ENCODE peak calls at places on chromosomes 4 and X, in four cellular contexts. D is K562, S is HepG2, K is GM12878. C is an unnamed sample.
A peak's percentile ranks its signal among the peaks of the same experiment; 100 is the strongest.

GRCh38 chr4:113222006-113222405 is 172.6 kb downstream of the ANK2 start:
- DNase-seq in K (no peak), S (no peak), D (no peak), C (no peak)

GRCh38 chr4:13546855-13547562 is 2.7 kb upstream of the NKX3-2 start:
- DNase-seq in D (no peak), S (no peak), K (no peak), C (no peak)

GRCh38 chr4:37594095-37594494 is 92.1 kb downstream of the RELL1 start:
- DNase-seq in S (no peak), D (no peak), K (no peak), C (no peak)

GRCh38 chr4:106291678-106292077 is 24.3 kb downstream of the TBCK start:
- DNase-seq in S (no peak), K (no peak), D (no peak), C (no peak)

GRCh38 chr4:138189212-138189611 is 52.9 kb downstream of the SLC7A11 start:
- DNase-seq in K (no peak), D (no peak), S (no peak), C (no peak)

GRCh38 chr4:109671350-109671749 is 31.9 kb downstream of the CASP6 start:
- DNase-seq in D (no peak), S (no peak), K (no peak), C (no peak)

GRCh38 chr4:122765702-122766352 is 33.3 kb downstream of the BBS12 start:
- DNase-seq in K (no peak), D (no peak), S (no peak), C (no peak)

GRCh38 chrX:40922307-40922706 is 162.9 kb upstream of the USP9X start:
- DNase-seq in D (peak; percentile 31), S (peak; percentile 45), K (no peak), C (no peak)

GRCh38 chrX:17740137-17741122 is 3.1 kb downstream of the SCML1 start:
- DNase-seq in D (no peak), K (no peak), S (no peak), C (no peak)

GRCh38 chr4:100286601-100287000 is 96.3 kb upstream of the DDIT4L start:
- DNase-seq in D (no peak), S (no peak), K (no peak), C (no peak)

GRCh38 chrX:11929476-11929875 is 171.4 kb downstream of the MSL3 start:
- DNase-seq in D (no peak), K (no peak), S (no peak), C (no peak)

GRCh38 chr4:182188622-182189021 is 54.6 kb upstream of the TENM3 start:
- DNase-seq in S (no peak), D (no peak), K (no peak), C (no peak)

GRCh38 chrX:31092476-31092875 is 20.6 kb upstream of the FTHL17 start:
- DNase-seq in K (no peak), D (no peak), S (no peak), C (no peak)

GRCh38 chr4:6095023-6095817 is 77.0 kb upstream of the C4orf50 start:
- DNase-seq in D (no peak), S (no peak), K (no peak), C (no peak)

GRCh38 chrX:17494231-17494630 is 119.2 kb downstream of the NHS start:
- DNase-seq in K (no peak), S (no peak), D (no peak), C (no peak)

GRCh38 chr4:25466966-25467697 is 90.1 kb downstream of the ANAPC4 start:
- DNase-seq in S (no peak), K (no peak), D (no peak), C (no peak)

GRCh38 chrX:71636438-71637252 is 18.3 kb upstream of the CXCR3 start:
- DNase-seq in D (no peak), K (no peak), S (no peak), C (no peak)

GRCh38 chr4:169573889-169574288 is 38.5 kb downstream of the NEK1 start:
- DNase-seq in S (no peak), K (no peak), D (no peak), C (no peak)

GRCh38 chr4:87108142-87108546 is 112.3 kb downstream of the KLHL8 start:
- DNase-seq in S (no peak), D (no peak), K (no peak), C (no peak)

GRCh38 chr4:111788046-111788642 is 357.1 kb upstream of the FAM241A start:
- DNase-seq in S (no peak), K (no peak), D (no peak), C (no peak)

GRCh38 chrX:41332005-41332404 is 2.0 kb upstream of the DDX3X start:
- DNase-seq in K (no peak), S (no peak), D (no peak), C (no peak)

GRCh38 chr4:88779431-88779830 is 81.8 kb upstream of the NAP1L5 start:
- DNase-seq in K (no peak), D (no peak), S (no peak), C (no peak)

GRCh38 chrX:64456828-64457227 is 61.6 kb upstream of the MTMR8 start:
- DNase-seq in S (no peak), D (no peak), K (no peak), C (no peak)

GRCh38 chr4:82217986-82218715 is 155.6 kb downstream of the HNRNPD start:
- DNase-seq in S (no peak), D (no peak), K (no peak), C (peak; percentile 17)

GRCh38 chr4:75939890-75940691 is 722 bp downstream of the NAAA start:
- DNase-seq in D (peak; percentile 84), S (peak; percentile 55), K (no peak), C (peak; percentile 67)

GRCh38 chr4:71065991-71066390 is 72.5 kb downstream of the DCK start:
- DNase-seq in D (no peak), K (no peak), S (no peak), C (no peak)

GRCh38 chr4:71066737-71067716 is 73.6 kb downstream of the DCK start:
- DNase-seq in D (no peak), K (no peak), S (peak; percentile 85), C (no peak)

GRCh38 chr4:71064521-71064920 is 71.1 kb downstream of the DCK start:
- DNase-seq in S (no peak), D (no peak), K (no peak), C (no peak)

GRCh38 chr4:71062436-71062835 is 69.0 kb downstream of the DCK start:
- DNase-seq in D (no peak), S (no peak), K (no peak), C (no peak)

GRCh38 chr4:71063711-71064110 is 70.3 kb downstream of the DCK start:
- DNase-seq in D (no peak), K (no peak), S (no peak), C (no peak)
- TF ChIP-seq FOXK2 in D (no peak), K (no peak), S (no peak), C (no peak)

DNA sequence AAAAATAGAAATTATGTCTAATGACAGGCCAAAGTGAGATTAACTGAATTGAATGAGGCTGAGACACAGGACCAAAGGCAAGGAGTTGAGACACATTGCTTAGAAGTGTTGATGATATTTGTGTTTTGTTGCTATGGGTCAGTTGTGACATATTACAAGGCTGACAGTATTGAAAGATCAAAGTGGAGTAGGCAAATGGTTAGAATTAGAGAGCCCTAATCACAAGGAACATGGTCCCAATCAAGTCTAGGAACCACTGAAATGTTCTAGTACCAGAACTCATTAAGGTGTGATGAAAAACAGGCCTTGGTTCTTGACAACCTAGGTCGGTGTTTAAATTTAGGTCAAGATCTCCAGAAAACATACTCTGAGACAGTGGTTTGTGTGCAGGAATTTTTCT is 896.3 kb upstream of the HS3ST1 start:
- DNase-seq in D (no peak), K (no peak), S (no peak), C (no peak)
- TF ChIP-seq FOXK2 in D (no peak), K (no peak), S (no peak), C (no peak)

DNA sequence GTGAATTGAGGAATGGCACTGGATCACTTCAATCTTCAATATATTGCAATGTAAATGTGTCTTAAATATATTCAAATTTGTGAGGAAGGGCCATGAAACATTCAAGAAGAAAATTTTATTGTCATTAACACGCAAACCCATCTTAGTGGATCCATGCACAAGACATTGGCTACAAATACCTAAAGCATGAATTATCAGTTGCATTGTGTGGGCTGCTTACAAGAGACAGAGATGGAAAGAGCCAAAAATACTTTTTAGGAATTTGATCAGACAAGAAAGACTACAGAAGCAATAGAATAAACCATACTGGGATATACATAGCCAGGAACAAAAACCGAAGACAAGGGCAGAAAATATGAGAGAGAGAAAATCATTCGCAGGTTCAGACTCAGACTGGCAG is 616.2 kb upstream of the GRIA3 start:
- DNase-seq in D (no peak), S (no peak), K (no peak), C (no peak)
- TF ChIP-seq FOXK2 in D (no peak), S (no peak), K (no peak), C (no peak)

GRCh38 chrX:123962794-123963373 is 1.4 kb downstream of the STAG2 start:
- DNase-seq in S (peak; percentile 88), K (peak; percentile 68), D (peak; percentile 57), C (peak; percentile 91)

GRCh38 chrX:123960956-123961267 is 594 bp upstream of the STAG2 start:
- DNase-seq in D (no peak), S (no peak), K (no peak), C (peak; percentile 15)

GRCh38 chrX:123961268-123962005 is at the start of gene STAG2:
- DNase-seq in S (peak; percentile 80), D (peak; percentile 62), K (peak; percentile 21), C (peak; percentile 74)

GRCh38 chrX:123964155-123964554 is 2.6 kb downstream of the STAG2 start:
- DNase-seq in K (no peak), S (no peak), D (no peak), C (no peak)

DNA sequence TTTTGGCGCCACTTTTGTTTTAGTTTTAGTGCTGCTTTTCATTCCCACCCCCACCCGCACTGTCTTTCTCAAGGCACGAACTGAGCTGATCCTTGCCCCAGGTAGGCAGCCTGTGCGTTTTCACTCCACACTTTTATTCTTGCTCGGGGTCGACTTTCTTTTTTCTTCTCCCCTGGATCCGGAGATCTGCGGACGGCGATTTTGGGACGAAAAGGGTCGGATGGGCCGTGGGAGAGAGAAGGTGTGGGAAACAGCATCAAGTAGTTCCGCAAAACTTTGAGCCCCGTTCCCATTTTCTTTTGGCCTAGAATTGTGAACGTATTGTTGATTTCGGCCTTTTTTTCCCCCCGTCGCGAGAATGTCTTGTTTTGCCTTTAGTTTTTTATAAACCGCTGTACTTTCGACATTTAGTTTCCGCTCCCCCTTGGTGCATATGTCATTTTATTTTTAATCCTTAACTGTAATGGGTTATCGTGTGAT is 540 bp downstream of the STAG2 start:
- DNase-seq in S (no peak), D (no peak), K (no peak), C (peak; percentile 27)
- TF ChIP-seq FOXK2 in S (no peak), D (no peak), K (no peak), C (no peak)

GRCh38 chr4:185592845-185593488 is 57.7 kb upstream of the PDLIM3 start:
- DNase-seq in K (no peak), D (no peak), S (no peak), C (no peak)
- TF ChIP-seq FOXK2 in K (no peak), D (no peak), S (no peak), C (no peak)

DNA sequence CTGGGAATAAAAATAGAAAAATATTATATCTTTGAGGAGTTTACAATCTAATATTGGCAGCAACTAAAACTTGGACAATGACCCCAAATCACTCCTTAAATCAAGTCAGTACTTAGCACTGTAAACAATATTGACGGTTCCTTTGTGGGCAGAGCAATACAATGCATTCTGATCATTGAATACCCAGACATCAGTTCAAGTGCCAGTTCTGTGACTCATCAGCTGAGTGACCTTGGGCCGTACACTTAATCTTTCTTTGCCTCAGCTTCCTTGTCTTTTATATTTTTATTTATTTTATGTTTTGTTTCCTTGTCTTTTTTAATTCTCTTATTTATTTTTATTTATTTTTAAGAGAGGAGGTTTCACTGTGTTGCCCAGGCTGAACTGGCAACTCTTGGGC is 112.2 kb upstream of the ANXA3 start:
- DNase-seq in D (no peak), K (no peak), S (no peak), C (no peak)
- TF ChIP-seq FOXK2 in D (no peak), K (no peak), S (no peak), C (no peak)

GRCh38 chr4:2290974-2291704 is 29.2 kb upstream of the MXD4 start:
- DNase-seq in D (no peak), S (no peak), K (no peak), C (no peak)
- TF ChIP-seq FOXK2 in D (no peak), S (no peak), K (no peak), C (no peak)

C was measured in HEK293T.